ENCODE peak calls at places on chromosomes 1 and 21, in six cellular contexts. A is trophoblast cell, Z is aorta, G is Panc1, K is astrocyte, U is lung. P is an unnamed sample.
A peak's percentile ranks its signal among the peaks of the same experiment; 100 is the strongest.

GRCh38 chr1:238061967-238062613 is 171.4 kb upstream of the ZP4 start:
- DNase-seq in G (no peak), K (peak; percentile 81), Z (no peak), U (no peak), A (peak; percentile 83), P (no peak)

GRCh38 chr1:162691999-162692575 is 59.8 kb downstream of the DDR2 start:
- DNase-seq in K (peak; percentile 46), Z (no peak), U (no peak), A (no peak), G (no peak), P (no peak)

GRCh38 chr1:33374336-33375105 is 53.6 kb upstream of the A3GALT2 start:
- DNase-seq in U (no peak), Z (no peak), A (no peak), G (no peak), K (peak; percentile 55), P (peak; percentile 58)

GRCh38 chr1:24266398-24266941 is 52.7 kb upstream of the GRHL3 start:
- DNase-seq in Z (no peak), U (no peak), A (peak; percentile 98), K (peak; percentile 96), G (peak; percentile 30), P (peak; percentile 98)

GRCh38 chr1:21258331-21259134 is 31.7 kb downstream of the ECE1 start:
- DNase-seq in U (no peak), G (no peak), A (no peak), Z (no peak), K (no peak), P (no peak)

GRCh38 chr1:221829327-221830011 is 87.6 kb upstream of the DUSP10 start:
- DNase-seq in G (no peak), Z (no peak), K (peak; percentile 97), U (no peak), A (peak; percentile 41), P (peak; percentile 89)

GRCh38 chr1:246043556-246043955 is 463.5 kb downstream of the SMYD3 start:
- DNase-seq in G (no peak), A (no peak), Z (no peak), U (no peak), K (peak; percentile 20), P (no peak)

GRCh38 chr21:21715286-21715969 is 717.2 kb downstream of the NCAM2 start:
- DNase-seq in G (no peak), U (no peak), K (peak; percentile 97), A (no peak), Z (no peak), P (peak; percentile 5)

GRCh38 chr1:185595835-185596667 is 138.1 kb upstream of the HMCN1 start:
- DNase-seq in Z (no peak), G (peak; percentile 27), K (peak; percentile 12), A (peak; percentile 50), U (peak; percentile 53), P (peak; percentile 53)

GRCh38 chr21:32569261-32570230 is 15.8 kb downstream of the TCP10L start:
- DNase-seq in Z (peak; percentile 84), U (peak; percentile 69), K (peak; percentile 71), G (peak; percentile 57), A (peak; percentile 76), P (peak; percentile 77)

GRCh38 chr1:77282187-77282865 is 507 bp downstream of the AK5 start:
- DNase-seq in U (no peak), G (no peak), A (no peak), K (peak; percentile 21), Z (peak; percentile 32), P (peak; percentile 40)

GRCh38 chr1:38029081-38029681 is 16.6 kb downstream of the UTP11 start:
- DNase-seq in K (no peak), U (no peak), G (no peak), A (no peak), Z (no peak), P (no peak)

GRCh38 chr1:40592107-40592773 is 60.8 kb downstream of the ZNF684 start:
- DNase-seq in K (peak; percentile 16), G (no peak), A (no peak), U (no peak), Z (no peak), P (no peak)

GRCh38 chr1:83796409-83796808 is 202.5 kb downstream of the TTLL7 start:
- DNase-seq in A (no peak), Z (no peak), U (no peak), G (no peak), K (peak; percentile 6), P (no peak)

GRCh38 chr1:211897011-211897410 is 66.4 kb upstream of the LPGAT1 start:
- DNase-seq in Z (no peak), K (no peak), A (no peak), G (no peak), U (no peak), P (no peak)

GRCh38 chr1:215794151-215794550 is 227.0 kb downstream of the KCTD3 start:
- DNase-seq in A (no peak), U (no peak), G (no peak), K (no peak), Z (no peak), P (no peak)

GRCh38 chr1:154166207-154166606 is 11.3 kb upstream of the NUP210L start:
- DNase-seq in U (no peak), G (no peak), K (no peak), Z (no peak), A (no peak), P (no peak)

GRCh38 chr1:119745034-119745433 is 23.7 kb downstream of the HMGCS2 start:
- DNase-seq in K (no peak), Z (no peak), U (no peak), A (no peak), G (no peak), P (no peak)

GRCh38 chr1:182330303-182330702 is 61.3 kb downstream of the GLUL start:
- DNase-seq in U (no peak), A (peak; percentile 37), G (no peak), Z (no peak), K (no peak), P (no peak)

GRCh38 chr1:116934586-116935207 is 25.0 kb downstream of the PTGFRN start:
- DNase-seq in Z (no peak), G (no peak), K (no peak), U (no peak), A (no peak), P (no peak)

GRCh38 chr1:182977480-182977879 is 24.5 kb upstream of the SHCBP1L start:
- DNase-seq in K (no peak), Z (no peak), U (no peak), A (no peak), G (no peak), P (no peak)

DNA sequence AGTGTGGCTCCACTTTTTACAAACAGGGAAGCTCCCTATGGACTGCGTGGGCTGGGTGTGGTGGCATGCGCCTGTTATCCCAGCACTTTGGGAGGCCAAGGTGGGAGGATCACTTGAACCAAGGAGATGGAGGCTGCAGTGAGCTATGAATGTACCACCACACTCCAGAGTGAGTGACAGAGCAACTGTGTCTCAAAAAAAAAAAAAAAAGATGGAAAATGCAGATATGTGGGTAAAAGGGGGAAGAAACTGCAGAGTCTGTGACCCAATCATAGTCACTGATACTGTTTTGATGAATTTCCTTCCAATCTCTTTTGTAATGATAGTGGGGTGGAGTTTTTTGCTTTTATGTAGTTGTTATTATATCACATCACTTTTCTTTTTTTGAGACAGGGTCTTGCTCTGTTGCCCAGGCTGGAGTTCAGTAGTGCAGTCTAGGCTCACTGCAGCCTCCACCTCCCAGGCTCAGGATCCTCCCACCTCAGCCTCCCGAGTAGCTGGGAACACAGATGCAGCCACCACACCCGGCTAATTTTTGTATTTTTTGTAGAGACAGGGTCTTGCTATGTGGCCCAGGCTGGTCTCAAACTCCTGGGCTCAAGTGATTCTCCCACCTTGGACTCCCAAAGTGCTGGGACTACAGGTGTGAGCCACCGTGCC is 8.7 kb upstream of the TRAPPC10 start:
- DNase-seq in Z (no peak), G (no peak), A (no peak), K (no peak), U (no peak), P (no peak)
- H3K27ac ChIP-seq in Z (no peak overlapping the region), G (no peak overlapping the region), A (no peak overlapping the region), K (no peak overlapping the region), U (no peak overlapping the region), P (no peak overlapping the region)

GRCh38 chr1:6464514-6464836 is 1.5 kb downstream of the TNFRSF25 start:
- DNase-seq in A (no peak), Z (no peak), K (no peak), U (no peak), G (no peak), P (no peak)
- H3K4me3 ChIP-seq in A (no peak overlapping the region), Z (no peak overlapping the region), K (no peak overlapping the region), U (no peak overlapping the region), G (no peak overlapping the region), P (no peak overlapping the region)

GRCh38 chr1:54227091-54227602 is 27.2 kb downstream of the MRPL37 start:
- DNase-seq in Z (peak; percentile 83), A (peak; percentile 76), U (no peak), K (peak; percentile 59), G (no peak), P (peak; percentile 84)
- H3K4me1 ChIP-seq in Z (no peaks in the 10 kb centered on the region), A (peaks cover 22% of the 10 kb centered on the region), U (no peaks in the 10 kb centered on the region), K (peaks cover 22% of the 10 kb centered on the region), G (no peaks in the 10 kb centered on the region), P (peaks cover 33% of the 10 kb centered on the region)

GRCh38 chr1:198641966-198642656 is 3.3 kb downstream of the PTPRC start:
- DNase-seq in Z (no peak), K (no peak), A (no peak), G (no peak), U (no peak), P (no peak)

GRCh38 chr1:198641506-198641905 is 2.7 kb downstream of the PTPRC start:
- DNase-seq in K (no peak), U (no peak), G (no peak), A (no peak), Z (no peak), P (no peak)

GRCh38 chr1:198639581-198640235 is 868 bp downstream of the PTPRC start:
- DNase-seq in A (no peak), G (no peak), U (no peak), K (no peak), Z (no peak), P (no peak)

GRCh38 chr1:198643827-198644226 is 5.0 kb downstream of the PTPRC start:
- DNase-seq in K (no peak), A (no peak), U (no peak), Z (no peak), G (no peak), P (no peak)

DNA sequence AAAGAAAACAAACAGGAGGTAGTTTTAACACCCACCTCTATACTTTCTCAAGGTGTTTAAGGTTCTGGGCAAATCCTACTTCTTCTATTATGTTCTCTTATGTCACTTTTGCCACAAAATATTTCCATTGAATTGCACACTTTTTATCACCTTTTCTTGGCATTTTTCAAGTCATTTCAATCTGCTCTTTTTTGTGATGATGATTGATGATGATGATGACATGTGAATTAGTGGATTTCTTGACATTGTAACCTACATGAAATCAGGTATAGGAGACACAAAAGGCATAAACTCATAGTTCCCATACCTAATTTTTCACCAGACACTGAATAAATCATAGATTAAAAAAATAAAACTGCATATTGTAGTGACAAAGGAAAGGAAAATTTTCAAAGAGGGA is 4.2 kb downstream of the PTPRC start:
- DNase-seq in G (no peak), U (no peak), K (no peak), Z (no peak), A (no peak), P (no peak)
- H3K27ac ChIP-seq in G (no peak overlapping the region), U (no peak overlapping the region), K (no peak overlapping the region), Z (no peak overlapping the region), A (no peak overlapping the region), P (no peak overlapping the region)

DNA sequence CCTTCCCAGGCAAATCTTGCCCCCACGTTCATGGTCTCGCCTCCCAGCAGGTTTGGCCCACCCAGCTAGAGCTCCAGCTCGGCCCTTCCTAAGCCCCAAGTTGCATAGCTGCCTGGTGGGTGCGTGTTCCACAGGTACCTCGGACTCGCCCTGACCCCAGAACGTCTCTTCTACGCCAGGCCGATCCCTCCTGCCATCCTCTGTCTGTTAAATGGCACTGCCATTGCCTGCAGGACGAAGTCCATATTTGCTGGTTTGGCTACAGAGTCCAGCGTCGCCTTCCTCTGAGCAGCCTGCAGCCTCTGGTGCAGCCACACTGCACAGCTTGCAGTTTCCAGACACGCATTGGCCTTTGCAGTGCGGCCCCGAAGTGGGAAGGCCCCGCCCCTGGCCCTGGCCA is 228.1 kb downstream of the SDCCAG8 start:
- DNase-seq in G (no peak), K (no peak), U (no peak), Z (no peak), A (no peak), P (no peak)
- H3K4me3 ChIP-seq in G (no peak overlapping the region), K (no peak overlapping the region), U (no peak overlapping the region), Z (no peak overlapping the region), A (no peak overlapping the region), P (no peak overlapping the region)

P was measured in SJSA1.